ENCODE peak calls at places on chromosomes 2 and 18, in eight cellular contexts. L is iris pigment epithelial cell, X is AG04450, S is sigmoid colon, N is AG04449, J is EL, H is left ventricle myocardium superior, V is frontal cortex. F is an unnamed sample.

GRCh38 chr2:36889782-36890181 is 76.6 kb downstream of the STRN start:
- DNase-seq in L (peak), X (peak), S (no peak), N (peak), J (peak), H (no peak), V (peak), F (no peak)

GRCh38 chr2:133991606-133992168 is 262.2 kb upstream of the MGAT5 start:
- DNase-seq in L (no peak), X (no peak), S (no peak), N (no peak), J (no peak), H (no peak), V (no peak), F (no peak)

GRCh38 chr2:49619804-49620203 is 465.5 kb upstream of the FSHR start:
- DNase-seq in L (no peak), X (no peak), S (no peak), N (no peak), J (no peak), H (no peak), V (no peak), F (no peak)

GRCh38 chr18:23927821-23928746 is 86.5 kb upstream of the TTC39C start:
- DNase-seq in L (no peak), X (no peak), S (no peak), N (no peak), J (no peak), H (no peak), V (no peak), F (peak)

GRCh38 chr2:241161646-241162281 is 11.5 kb downstream of the PPP1R7 start:
- DNase-seq in L (peak), X (no peak), S (peak), N (peak), J (peak), H (peak), V (peak), F (no peak)

GRCh38 chr2:12326449-12327190 is 390.1 kb upstream of the TRIB2 start:
- DNase-seq in L (no peak), X (no peak), S (no peak), N (no peak), J (no peak), H (no peak), V (no peak), F (no peak)

GRCh38 chr18:62183578-62184195 is 3.2 kb downstream of the PIGN start:
- DNase-seq in L (peak), X (peak), S (no peak), N (no peak), J (peak), H (no peak), V (peak), F (peak)

GRCh38 chr18:62659698-62660097 is 55.6 kb upstream of the PHLPP1 start:
- DNase-seq in L (no peak), X (no peak), S (no peak), N (no peak), J (no peak), H (no peak), V (no peak), F (no peak)

GRCh38 chr2:105755895-105756294 is 11.2 kb downstream of the NCK2 start:
- DNase-seq in L (no peak), X (no peak), S (no peak), N (no peak), J (no peak), H (no peak), V (no peak), F (no peak)

GRCh38 chr18:37483221-37483971 is 82.2 kb downstream of the CELF4 start:
- DNase-seq in L (peak), X (no peak), S (no peak), N (no peak), J (peak), H (no peak), V (no peak), F (no peak)

GRCh38 chr2:59413751-59414570 is 1139.5 kb downstream of the BCL11A start:
- DNase-seq in L (no peak), X (no peak), S (no peak), N (no peak), J (no peak), H (no peak), V (no peak), F (peak)

GRCh38 chr2:128317186-128317897 is 1.3 kb downstream of the HS6ST1 start:
- DNase-seq in L (no peak), X (no peak), S (peak), N (no peak), J (no peak), H (peak), V (no peak), F (peak)

GRCh38 chr2:117832905-117833613 is 18.6 kb downstream of the DDX18 start:
- DNase-seq in L (peak), X (no peak), S (no peak), N (no peak), J (peak), H (no peak), V (no peak), F (no peak)

GRCh38 chr2:62941413-62941812 is 109.2 kb upstream of the OTX1 start:
- DNase-seq in L (no peak), X (no peak), S (no peak), N (no peak), J (no peak), H (no peak), V (no peak), F (no peak)

GRCh38 chr2:128467321-128467901 is 148.7 kb upstream of the HS6ST1 start:
- DNase-seq in L (no peak), X (no peak), S (no peak), N (no peak), J (no peak), H (peak), V (no peak), F (no peak)

GRCh38 chr2:69734040-69734611 is 7.8 kb upstream of the ANXA4 start:
- DNase-seq in L (no peak), X (no peak), S (no peak), N (no peak), J (no peak), H (peak), V (no peak), F (no peak)

GRCh38 chr2:72133721-72134407 is 13.8 kb downstream of the CYP26B1 start:
- DNase-seq in L (no peak), X (no peak), S (peak), N (no peak), J (no peak), H (no peak), V (no peak), F (no peak)

GRCh38 chr2:17827306-17827705 is 11.0 kb downstream of the MSGN1 start:
- DNase-seq in L (no peak), X (no peak), S (no peak), N (no peak), J (no peak), H (no peak), V (no peak), F (peak)

GRCh38 chr2:18651842-18652774 is 62.7 kb upstream of the NT5C1B start:
- DNase-seq in L (peak), X (peak), S (no peak), N (peak), J (peak), H (no peak), V (no peak), F (no peak)

GRCh38 chr2:219684721-219685689 is 57.6 kb downstream of the SLC4A3 start:
- DNase-seq in L (peak), X (no peak), S (peak), N (no peak), J (peak), H (peak), V (peak), F (peak)

GRCh38 chr18:9951022-9951859 is 37.4 kb downstream of the VAPA start:
- DNase-seq in L (peak), X (peak), S (no peak), N (no peak), J (peak), H (no peak), V (no peak), F (peak)

GRCh38 chr2:31189141-31189540 is 28.2 kb downstream of the CAPN14 start:
- DNase-seq in L (no peak), X (no peak), S (no peak), N (no peak), J (no peak), H (no peak), V (no peak), F (no peak)

GRCh38 chr2:43082111-43082877 is 144.1 kb downstream of the ZFP36L2 start:
- DNase-seq in L (peak), X (no peak), S (no peak), N (no peak), J (peak), H (peak), V (peak), F (no peak)

GRCh38 chr2:233413529-233414272 is 59.4 kb downstream of the DGKD start:
- DNase-seq in L (no peak), X (no peak), S (no peak), N (no peak), J (peak), H (peak), V (peak), F (peak)

GRCh38 chr2:109132626-109133025 is 3.6 kb downstream of the SH3RF3 start:
- DNase-seq in L (no peak), X (no peak), S (no peak), N (no peak), J (no peak), H (no peak), V (no peak), F (no peak)

GRCh38 chr2:105378276-105378840 is 20.5 kb downstream of the FHL2 start:
- DNase-seq in L (no peak), X (no peak), S (no peak), N (no peak), J (no peak), H (no peak), V (no peak), F (no peak)

GRCh38 chr18:32299489-32299888 is 109.7 kb downstream of the MEP1B start:
- DNase-seq in L (no peak), X (no peak), S (no peak), N (no peak), J (no peak), H (no peak), V (no peak), F (no peak)

GRCh38 chr2:66134113-66134730 is 300.7 kb upstream of the MEIS1 start:
- DNase-seq in L (no peak), X (no peak), S (no peak), N (no peak), J (peak), H (no peak), V (no peak), F (no peak)

GRCh38 chr2:147789287-147789686 is 55.5 kb upstream of the ACVR2A start:
- DNase-seq in L (no peak), X (no peak), S (no peak), N (no peak), J (peak), H (no peak), V (no peak), F (no peak)

GRCh38 chr2:100403722-100404121 is 13.7 kb downstream of the CHST10 start:
- DNase-seq in L (no peak), X (no peak), S (no peak), N (no peak), J (no peak), H (no peak), V (no peak), F (no peak)

GRCh38 chr2:155368934-155369333 is 670.4 kb downstream of the KCNJ3 start:
- DNase-seq in L (peak), X (no peak), S (no peak), N (no peak), J (no peak), H (no peak), V (no peak), F (peak)

GRCh38 chr2:241613018-241613780 is 23.8 kb downstream of the THAP4 start:
- DNase-seq in L (no peak), X (no peak), S (peak), N (no peak), J (no peak), H (peak), V (no peak), F (peak)

GRCh38 chr2:222805591-222806304 is 55.1 kb upstream of the ACSL3 start:
- DNase-seq in L (no peak), X (no peak), S (no peak), N (no peak), J (no peak), H (no peak), V (no peak), F (no peak)

GRCh38 chr2:152347076-152347475 is 12.1 kb downstream of the FMNL2 start:
- DNase-seq in L (peak), X (no peak), S (no peak), N (peak), J (peak), H (no peak), V (no peak), F (no peak)

F was measured in NCI-H345.